ENCODE peak calls at places on chromosomes 4 and X, in nine cellular contexts. One of them, this sample, is unnamed. For H3K4me1, the result is how much of the 10 kb centered on the place peaks cover.

GRCh38 chr4:150583287-150584197 is 1.6 kb downstream of the MAB21L2 start:
- DNase-seq in A549: no peak
- DNase-seq in GM12878: no peak
- DNase-seq in transverse colon: peak
- DNase-seq in stomach: no peak
- DNase-seq in ovary: no peak
- DNase-seq in H1: no peak
- DNase-seq in tibial nerve: no peak
- DNase-seq in upper lobe of left lung: peak
- DNase-seq in this sample: peak

GRCh38 chr4:129822708-129823504 is 727.0 kb downstream of the C4orf33 start:
- DNase-seq in A549: no peak
- DNase-seq in GM12878: no peak
- DNase-seq in transverse colon: no peak
- DNase-seq in stomach: no peak
- DNase-seq in ovary: no peak
- DNase-seq in H1: no peak
- DNase-seq in tibial nerve: peak
- DNase-seq in upper lobe of left lung: no peak
- DNase-seq in this sample: no peak

GRCh38 chrX:40539214-40540142 is 41.3 kb upstream of the ATP6AP2 start:
- DNase-seq in A549: no peak
- DNase-seq in GM12878: peak
- DNase-seq in transverse colon: peak
- DNase-seq in stomach: no peak
- DNase-seq in ovary: no peak
- DNase-seq in H1: no peak
- DNase-seq in tibial nerve: peak
- DNase-seq in upper lobe of left lung: no peak
- DNase-seq in this sample: peak

GRCh38 chrX:124719060-124719459 is 372.7 kb downstream of the SH2D1A start:
- DNase-seq in A549: no peak
- DNase-seq in GM12878: no peak
- DNase-seq in transverse colon: no peak
- DNase-seq in stomach: no peak
- DNase-seq in ovary: no peak
- DNase-seq in H1: no peak
- DNase-seq in tibial nerve: no peak
- DNase-seq in upper lobe of left lung: no peak
- DNase-seq in this sample: no peak

GRCh38 chrX:38275615-38276014 is 51.7 kb downstream of the RPGR start:
- DNase-seq in A549: peak
- DNase-seq in GM12878: peak
- DNase-seq in transverse colon: no peak
- DNase-seq in stomach: no peak
- DNase-seq in ovary: no peak
- DNase-seq in H1: no peak
- DNase-seq in tibial nerve: no peak
- DNase-seq in upper lobe of left lung: no peak
- DNase-seq in this sample: no peak

GRCh38 chr4:104591505-104591904 is 96.8 kb upstream of the CXXC4 start:
- DNase-seq in A549: no peak
- DNase-seq in GM12878: no peak
- DNase-seq in transverse colon: peak
- DNase-seq in stomach: no peak
- DNase-seq in ovary: peak
- DNase-seq in H1: peak
- DNase-seq in tibial nerve: no peak
- DNase-seq in upper lobe of left lung: no peak
- DNase-seq in this sample: peak

GRCh38 chr4:26343041-26343403 is 22.2 kb downstream of the RBPJ start:
- DNase-seq in A549: no peak
- DNase-seq in GM12878: no peak
- DNase-seq in transverse colon: no peak
- DNase-seq in stomach: no peak
- DNase-seq in ovary: no peak
- DNase-seq in H1: no peak
- DNase-seq in tibial nerve: no peak
- DNase-seq in upper lobe of left lung: no peak
- DNase-seq in this sample: no peak

GRCh38 chrX:100973411-100973810 is 3.9 kb downstream of the ARL13A start:
- DNase-seq in A549: no peak
- DNase-seq in GM12878: no peak
- DNase-seq in transverse colon: no peak
- DNase-seq in stomach: no peak
- DNase-seq in ovary: no peak
- DNase-seq in H1: no peak
- DNase-seq in tibial nerve: no peak
- DNase-seq in upper lobe of left lung: peak
- DNase-seq in this sample: no peak

GRCh38 chr4:53931423-53932060 is 132.9 kb downstream of the CHIC2 start:
- DNase-seq in A549: no peak
- DNase-seq in GM12878: no peak
- DNase-seq in transverse colon: no peak
- DNase-seq in stomach: no peak
- DNase-seq in ovary: no peak
- DNase-seq in H1: no peak
- DNase-seq in tibial nerve: no peak
- DNase-seq in upper lobe of left lung: no peak
- DNase-seq in this sample: no peak

GRCh38 chr4:53932784-53933183 is 131.6 kb downstream of the CHIC2 start:
- DNase-seq in A549: no peak
- DNase-seq in GM12878: no peak
- DNase-seq in transverse colon: no peak
- DNase-seq in stomach: no peak
- DNase-seq in ovary: no peak
- DNase-seq in H1: no peak
- DNase-seq in tibial nerve: no peak
- DNase-seq in upper lobe of left lung: no peak
- DNase-seq in this sample: no peak

GRCh38 chr4:53928825-53929224 is 135.6 kb downstream of the CHIC2 start:
- DNase-seq in A549: no peak
- DNase-seq in GM12878: no peak
- DNase-seq in transverse colon: no peak
- DNase-seq in stomach: no peak
- DNase-seq in ovary: no peak
- DNase-seq in H1: no peak
- DNase-seq in tibial nerve: no peak
- DNase-seq in upper lobe of left lung: no peak
- DNase-seq in this sample: no peak

GRCh38 chr4:53929311-53929710 is 135.1 kb downstream of the CHIC2 start:
- DNase-seq in A549: no peak
- DNase-seq in GM12878: no peak
- DNase-seq in transverse colon: no peak
- DNase-seq in stomach: no peak
- DNase-seq in ovary: no peak
- DNase-seq in H1: no peak
- DNase-seq in tibial nerve: no peak
- DNase-seq in upper lobe of left lung: no peak
- DNase-seq in this sample: no peak

GRCh38 chr4:53929955-53930798 is 134.2 kb downstream of the CHIC2 start:
- DNase-seq in A549: peak
- DNase-seq in GM12878: peak
- DNase-seq in transverse colon: peak
- DNase-seq in stomach: peak
- DNase-seq in ovary: peak
- DNase-seq in H1: peak
- DNase-seq in tibial nerve: peak
- DNase-seq in upper lobe of left lung: no peak
- DNase-seq in this sample: peak
- H3K4me1 ChIP-seq in A549: under half
- H3K4me1 ChIP-seq in GM12878: under half
- H3K4me1 ChIP-seq in transverse colon: under half
- H3K4me1 ChIP-seq in stomach: under half
- H3K4me1 ChIP-seq in ovary: under half
- H3K4me1 ChIP-seq in H1: under half
- H3K4me1 ChIP-seq in tibial nerve: under half
- H3K4me1 ChIP-seq in upper lobe of left lung: under half
- H3K4me1 ChIP-seq in this sample: under half

GRCh38 chrX:54359408-54359807 is 1.6 kb upstream of the WNK3 start:
- DNase-seq in A549: no peak
- DNase-seq in GM12878: no peak
- DNase-seq in transverse colon: no peak
- DNase-seq in stomach: no peak
- DNase-seq in ovary: no peak
- DNase-seq in H1: no peak
- DNase-seq in tibial nerve: no peak
- DNase-seq in upper lobe of left lung: no peak
- DNase-seq in this sample: no peak

GRCh38 chrX:54352677-54353076 is 5.2 kb downstream of the WNK3 start:
- DNase-seq in A549: no peak
- DNase-seq in GM12878: no peak
- DNase-seq in transverse colon: no peak
- DNase-seq in stomach: no peak
- DNase-seq in ovary: no peak
- DNase-seq in H1: no peak
- DNase-seq in tibial nerve: no peak
- DNase-seq in upper lobe of left lung: no peak
- DNase-seq in this sample: no peak

GRCh38 chrX:54358424-54359211 is 772 bp upstream of the WNK3 start:
- DNase-seq in A549: no peak
- DNase-seq in GM12878: no peak
- DNase-seq in transverse colon: peak
- DNase-seq in stomach: no peak
- DNase-seq in ovary: peak
- DNase-seq in H1: peak
- DNase-seq in tibial nerve: peak
- DNase-seq in upper lobe of left lung: peak
- DNase-seq in this sample: peak

GRCh38 chrX:54357414-54358377 is at the start of gene WNK3:
- DNase-seq in A549: peak
- DNase-seq in GM12878: no peak
- DNase-seq in transverse colon: peak
- DNase-seq in stomach: peak
- DNase-seq in ovary: peak
- DNase-seq in H1: peak
- DNase-seq in tibial nerve: peak
- DNase-seq in upper lobe of left lung: peak
- DNase-seq in this sample: peak
- TF ChIP-seq EP300 in A549: no peak
- TF ChIP-seq EP300 in GM12878: no peak
- TF ChIP-seq EP300 in transverse colon: no peak
- TF ChIP-seq EP300 in stomach: no peak
- TF ChIP-seq EP300 in ovary: no peak
- TF ChIP-seq EP300 in H1: no peak
- TF ChIP-seq EP300 in tibial nerve: peak
- TF ChIP-seq EP300 in upper lobe of left lung: no peak
- TF ChIP-seq EP300 in this sample: no peak

GRCh38 chr4:16227462-16227868 is 1.2 kb upstream of the TAPT1 start:
- DNase-seq in A549: no peak
- DNase-seq in GM12878: no peak
- DNase-seq in transverse colon: peak
- DNase-seq in stomach: peak
- DNase-seq in ovary: peak
- DNase-seq in H1: no peak
- DNase-seq in tibial nerve: peak
- DNase-seq in upper lobe of left lung: no peak
- DNase-seq in this sample: peak

GRCh38 chr4:16231570-16232252 is 5.4 kb upstream of the TAPT1 start:
- DNase-seq in A549: no peak
- DNase-seq in GM12878: no peak
- DNase-seq in transverse colon: no peak
- DNase-seq in stomach: no peak
- DNase-seq in ovary: no peak
- DNase-seq in H1: no peak
- DNase-seq in tibial nerve: no peak
- DNase-seq in upper lobe of left lung: no peak
- DNase-seq in this sample: no peak

GRCh38 chr4:16233569-16234177 is 7.4 kb upstream of the TAPT1 start:
- DNase-seq in A549: no peak
- DNase-seq in GM12878: no peak
- DNase-seq in transverse colon: no peak
- DNase-seq in stomach: no peak
- DNase-seq in ovary: no peak
- DNase-seq in H1: no peak
- DNase-seq in tibial nerve: no peak
- DNase-seq in upper lobe of left lung: no peak
- DNase-seq in this sample: no peak

GRCh38 chr4:16229604-16230003 is 3.3 kb upstream of the TAPT1 start:
- DNase-seq in A549: no peak
- DNase-seq in GM12878: no peak
- DNase-seq in transverse colon: no peak
- DNase-seq in stomach: no peak
- DNase-seq in ovary: no peak
- DNase-seq in H1: no peak
- DNase-seq in tibial nerve: no peak
- DNase-seq in upper lobe of left lung: no peak
- DNase-seq in this sample: no peak

DNA sequence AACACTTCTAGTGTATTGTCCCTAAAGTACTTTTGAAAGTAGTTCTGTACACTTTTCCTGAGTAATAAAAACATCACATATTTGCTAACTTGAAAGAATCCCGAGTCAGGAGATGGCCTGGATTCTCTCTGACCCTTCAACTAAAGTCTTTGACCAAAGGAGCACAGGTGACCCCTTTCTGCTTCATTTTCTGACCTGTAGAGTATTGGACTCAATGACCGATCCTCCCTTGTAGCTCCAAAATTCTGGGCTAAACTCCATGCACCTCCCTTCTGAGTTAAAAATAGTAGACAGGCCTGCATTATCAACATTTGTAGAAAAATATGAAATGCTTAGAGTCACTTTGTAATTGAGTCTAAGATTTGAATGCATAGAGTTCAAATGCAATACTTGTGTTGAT is 4.0 kb upstream of the TAPT1 start:
- DNase-seq in A549: no peak
- DNase-seq in GM12878: no peak
- DNase-seq in transverse colon: no peak
- DNase-seq in stomach: no peak
- DNase-seq in ovary: no peak
- DNase-seq in H1: no peak
- DNase-seq in tibial nerve: no peak
- DNase-seq in upper lobe of left lung: no peak
- DNase-seq in this sample: no peak
- H3K4me1 ChIP-seq in A549: under half
- H3K4me1 ChIP-seq in GM12878: under half
- H3K4me1 ChIP-seq in transverse colon: under half
- H3K4me1 ChIP-seq in stomach: under half
- H3K4me1 ChIP-seq in ovary: under half
- H3K4me1 ChIP-seq in H1: under half
- H3K4me1 ChIP-seq in tibial nerve: under half
- H3K4me1 ChIP-seq in upper lobe of left lung: under half
- H3K4me1 ChIP-seq in this sample: under half

DNA sequence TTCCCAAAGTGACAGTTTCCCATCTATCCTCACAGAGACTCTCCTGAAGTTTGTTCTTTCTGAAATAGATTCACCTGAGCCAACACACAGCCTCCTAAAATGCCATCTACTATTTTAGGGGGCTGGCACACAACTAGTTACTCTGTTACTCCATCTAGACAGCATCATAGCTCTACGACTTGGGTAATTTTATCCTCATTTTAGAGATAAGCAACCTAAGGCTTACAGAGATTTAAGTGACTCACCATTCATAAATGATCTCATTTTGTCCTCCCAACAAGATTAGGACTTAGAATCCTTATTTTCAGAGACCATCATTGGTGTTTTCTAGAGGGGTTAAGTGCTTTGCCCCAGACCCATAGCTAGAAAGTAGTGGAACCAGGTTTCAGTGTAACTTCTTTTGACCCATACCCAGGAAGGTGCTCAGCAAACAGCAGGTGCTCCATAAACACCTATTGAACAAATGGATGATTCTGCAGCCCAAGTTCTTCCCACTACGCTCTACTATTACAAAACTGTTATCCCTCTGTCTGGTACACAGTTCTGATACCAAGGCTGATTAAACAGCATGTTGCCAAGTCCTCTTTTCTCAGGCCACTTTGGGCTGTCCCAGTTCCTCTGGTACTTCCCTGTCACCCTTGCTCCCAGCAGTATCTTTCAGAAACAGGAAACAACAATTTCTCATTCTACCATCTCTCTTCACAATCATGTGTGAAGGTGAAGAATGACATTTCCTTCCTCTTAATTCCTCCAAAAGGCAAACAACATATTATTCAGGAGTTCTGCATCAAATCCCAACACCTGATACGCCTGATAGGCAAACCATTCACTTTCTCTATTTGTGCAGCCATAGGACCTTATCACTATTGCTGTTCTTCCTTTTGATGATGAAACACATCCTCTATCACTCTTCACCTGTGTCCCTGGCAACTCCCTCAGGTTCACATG is 304.7 kb upstream of the TAPT1 start:
- DNase-seq in A549: no peak
- DNase-seq in GM12878: no peak
- DNase-seq in transverse colon: no peak
- DNase-seq in stomach: no peak
- DNase-seq in ovary: no peak
- DNase-seq in H1: no peak
- DNase-seq in tibial nerve: no peak
- DNase-seq in upper lobe of left lung: no peak
- DNase-seq in this sample: no peak
- TF ChIP-seq EP300 in A549: no peak
- TF ChIP-seq EP300 in GM12878: no peak
- TF ChIP-seq EP300 in transverse colon: no peak
- TF ChIP-seq EP300 in stomach: no peak
- TF ChIP-seq EP300 in ovary: no peak
- TF ChIP-seq EP300 in H1: no peak
- TF ChIP-seq EP300 in tibial nerve: no peak
- TF ChIP-seq EP300 in upper lobe of left lung: no peak
- TF ChIP-seq EP300 in this sample: no peak